ENCODE peak calls at places on chromosomes 7 and 10, in eight cellular contexts. B is A549, N is HepG2, Q is endothelial cell of umbilical vein, S is GM12878, A is H1, L is K562, W is HCT116. H is an unnamed sample.

GRCh38 chr10:118342638-118343020 is 505 bp upstream of the FAM204A start:
- DNase-seq in N (peak), Q (no peak), L (peak), S (no peak), W (no peak), A (no peak), B (no peak), H (peak)

GRCh38 chr10:77969029-77969635 is 42.6 kb upstream of the DLG5 start:
- DNase-seq in Q (no peak), A (no peak), S (no peak), W (no peak), N (no peak), B (no peak), L (peak), H (no peak)

GRCh38 chr10:74432841-74433594 is 282.0 kb downstream of the ADK start:
- DNase-seq in A (no peak), N (no peak), W (no peak), B (no peak), S (no peak), Q (no peak), L (peak), H (no peak)

GRCh38 chr7:141071855-141072547 is 1.9 kb upstream of the TMEM178B start:
- DNase-seq in L (no peak), B (peak), A (no peak), W (no peak), N (no peak), S (no peak), Q (no peak), H (no peak)

GRCh38 chr10:521261-521660 is 168.2 kb downstream of the DIP2C start:
- DNase-seq in A (no peak), L (no peak), Q (no peak), N (no peak), S (no peak), B (no peak), W (no peak), H (no peak)

GRCh38 chr7:86747698-86748097 is 104.0 kb downstream of the GRM3 start:
- DNase-seq in S (no peak), B (no peak), W (no peak), A (no peak), Q (no peak), L (no peak), N (no peak), H (no peak)

GRCh38 chr10:128070161-128070560 is 56.1 kb downstream of the MKI67 start:
- DNase-seq in Q (no peak), W (no peak), L (no peak), N (no peak), A (no peak), S (no peak), B (no peak), H (no peak)

GRCh38 chr10:86363184-86363832 is 3.3 kb downstream of the GRID1 start:
- DNase-seq in W (no peak), A (no peak), B (peak), Q (no peak), L (peak), N (no peak), S (no peak), H (no peak)

GRCh38 chr10:92239185-92239599 is 51.7 kb downstream of the CPEB3 start:
- DNase-seq in S (no peak), Q (no peak), W (no peak), N (no peak), B (no peak), L (no peak), A (no peak), H (no peak)

GRCh38 chr10:80274396-80275134 is 14.9 kb downstream of the MAT1A start:
- DNase-seq in B (no peak), Q (no peak), S (no peak), L (peak), N (no peak), A (no peak), W (no peak), H (no peak)

GRCh38 chr10:121886997-121887622 is 40.7 kb downstream of the ATE1 start:
- DNase-seq in Q (peak), A (peak), S (no peak), L (peak), W (peak), N (peak), B (peak), H (peak)

GRCh38 chr10:71279590-71280170 is 39.4 kb upstream of the SLC29A3 start:
- DNase-seq in L (no peak), W (no peak), S (no peak), Q (no peak), B (no peak), N (no peak), A (no peak), H (no peak)

GRCh38 chr7:13794581-13794980 is 194.9 kb downstream of the ETV1 start:
- DNase-seq in L (no peak), Q (no peak), A (no peak), N (no peak), B (no peak), S (no peak), W (no peak), H (no peak)

GRCh38 chr10:11535376-11535959 is 76.0 kb downstream of the USP6NL start:
- DNase-seq in W (no peak), N (no peak), S (no peak), A (no peak), B (no peak), L (no peak), Q (no peak), H (peak)

GRCh38 chr7:44218418-44219201 is 17.8 kb downstream of the YKT6 start:
- DNase-seq in W (no peak), B (no peak), A (peak), N (peak), S (no peak), Q (no peak), L (peak), H (no peak)

GRCh38 chr7:47757946-47758371 is 176.0 kb upstream of the TNS3 start:
- DNase-seq in S (no peak), W (no peak), Q (no peak), A (no peak), L (no peak), B (no peak), N (no peak), H (no peak)

GRCh38 chr10:46527241-46527811 is 29.1 kb downstream of the GPRIN2 start:
- DNase-seq in S (no peak), N (no peak), Q (no peak), A (no peak), B (no peak), L (no peak), W (no peak), H (no peak)

GRCh38 chr10:58746470-58747185 is 234.0 kb downstream of the BICC1 start:
- DNase-seq in L (no peak), Q (no peak), S (no peak), N (no peak), A (no peak), W (no peak), B (no peak), H (no peak)

GRCh38 chr7:96899108-96899507 is 106.2 kb upstream of the DLX6 start:
- DNase-seq in L (no peak), N (no peak), Q (no peak), W (no peak), A (no peak), B (no peak), S (no peak), H (no peak)

GRCh38 chr7:27164381-27165088 is 802 bp downstream of the HOXA9 start:
- DNase-seq in S (no peak), N (no peak), Q (no peak), A (no peak), L (no peak), B (no peak), W (no peak), H (no peak)

GRCh38 chr10:7372504-7372903 is 38.3 kb downstream of the SFMBT2 start:
- DNase-seq in A (no peak), W (no peak), Q (no peak), N (no peak), B (no peak), L (no peak), S (no peak), H (no peak)

GRCh38 chr10:99711129-99711719 is 20.7 kb downstream of the COX15 start:
- DNase-seq in B (peak), Q (peak), W (peak), L (peak), N (peak), S (peak), A (no peak), H (peak)

GRCh38 chr10:46096426-46096825 is 50.4 kb upstream of the MSMB start:
- DNase-seq in N (peak), L (no peak), Q (no peak), B (no peak), W (no peak), A (no peak), S (no peak), H (no peak)

GRCh38 chr10:116880716-116881440 is 31.6 kb downstream of the ENO4 start:
- DNase-seq in N (no peak), L (no peak), B (no peak), S (no peak), A (no peak), Q (no peak), W (no peak), H (no peak)

GRCh38 chr10:24209946-24210491 is 1.1 kb downstream of the KIAA1217 start:
- DNase-seq in B (peak), Q (peak), W (no peak), S (peak), L (no peak), N (peak), A (no peak), H (peak)

GRCh38 chr7:118572604-118573003 is 348.1 kb downstream of the ANKRD7 start:
- DNase-seq in B (no peak), L (no peak), Q (no peak), W (no peak), A (no peak), S (no peak), N (no peak), H (no peak)

GRCh38 chr10:80497187-80498038 is 40.3 kb upstream of the SH2D4B start:
- DNase-seq in L (peak), N (no peak), S (no peak), Q (peak), A (no peak), W (no peak), B (no peak), H (peak)

GRCh38 chr7:92641921-92642511 is 51.8 kb upstream of the FAM133B start:
- DNase-seq in W (no peak), N (no peak), S (no peak), Q (peak), A (no peak), L (no peak), B (no peak), H (peak)

GRCh38 chr7:129925416-129926002 is 27.3 kb downstream of the UBE2H start:
- DNase-seq in W (no peak), B (no peak), A (no peak), L (no peak), Q (no peak), N (no peak), S (no peak), H (no peak)

GRCh38 chr7:85185355-85186082 is 1.3 kb downstream of the SEMA3D start:
- DNase-seq in S (no peak), B (peak), L (no peak), W (no peak), A (no peak), N (no peak), Q (peak), H (no peak)

GRCh38 chr10:17171131-17171530 is 30.3 kb downstream of the TRDMT1 start:
- DNase-seq in L (peak), A (no peak), S (no peak), B (no peak), Q (no peak), W (no peak), N (no peak), H (no peak)

GRCh38 chr10:109911903-109912302 is 11.4 kb downstream of the XPNPEP1 start:
- DNase-seq in Q (no peak), B (no peak), L (no peak), W (no peak), A (no peak), S (no peak), N (no peak), H (no peak)

GRCh38 chr10:109915566-109915965 is 7.7 kb downstream of the XPNPEP1 start:
- DNase-seq in S (no peak), N (no peak), Q (no peak), L (no peak), W (no peak), A (no peak), B (no peak), H (no peak)

GRCh38 chr10:109912335-109913282 is 10.7 kb downstream of the XPNPEP1 start:
- DNase-seq in N (no peak), L (no peak), A (no peak), B (no peak), W (no peak), Q (no peak), S (peak), H (no peak)

GRCh38 chr10:109913351-109913902 is 9.9 kb downstream of the XPNPEP1 start:
- DNase-seq in Q (no peak), A (no peak), W (no peak), B (no peak), S (no peak), N (no peak), L (no peak), H (no peak)

GRCh38 chr10:109914966-109915365 is 8.3 kb downstream of the XPNPEP1 start:
- DNase-seq in S (peak), B (peak), W (peak), Q (peak), N (peak), L (no peak), A (no peak), H (peak)
- TF ChIP-seq MAX in S (no peak), B (no peak), W (peak), Q (no peak), N (no peak), L (no peak), A (no peak), H (peak)

GRCh38 chr7:28174901-28175661 is 5.5 kb downstream of the JAZF1 start:
- DNase-seq in A (no peak), L (no peak), S (no peak), Q (no peak), B (no peak), N (no peak), W (no peak), H (no peak)
- TF ChIP-seq POLR2A in A (no peak), L (no peak), S (no peak), Q (no peak), B (no peak), N (no peak), W (no peak), H (no peak)

DNA sequence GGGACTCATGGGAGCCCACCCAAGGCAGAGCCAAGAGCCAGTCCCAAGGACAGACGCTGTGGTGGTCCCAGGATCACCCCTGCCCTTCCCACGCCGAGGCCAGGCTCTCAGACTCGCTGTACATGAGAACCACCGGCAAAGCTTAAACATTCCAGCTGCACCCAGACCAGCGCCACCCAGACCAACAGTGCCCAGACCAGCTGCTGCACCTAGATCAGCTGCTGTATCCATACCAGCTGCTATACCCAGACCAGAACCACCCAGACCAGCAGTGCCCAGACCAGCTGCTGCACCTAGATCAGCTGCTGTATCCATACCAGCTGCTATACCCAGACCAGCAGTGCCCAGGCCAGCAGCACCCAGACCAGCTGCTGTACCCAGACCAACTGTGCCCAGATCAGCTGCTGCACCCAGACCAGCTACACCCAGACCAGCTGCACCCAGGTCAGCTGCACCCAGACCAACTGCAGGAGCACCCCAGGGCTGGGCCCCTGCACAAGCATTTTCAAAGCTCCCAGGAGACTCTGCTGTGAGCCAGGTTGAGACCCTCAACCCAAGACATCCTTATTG is 47.9 kb upstream of the CNPY1 start:
- DNase-seq in Q (no peak), W (no peak), N (no peak), A (no peak), S (no peak), L (no peak), B (no peak), H (no peak)
- TF ChIP-seq MAX in Q (no peak), W (no peak), N (no peak), A (no peak), S (no peak), L (no peak), B (no peak), H (no peak)

GRCh38 chr7:105012503-105013282 is 1.3 kb upstream of the KMT2E start:
- DNase-seq in L (peak), S (peak), A (peak), B (peak), Q (peak), W (peak), N (peak), H (peak)

GRCh38 chr7:105014725-105015630 is 973 bp downstream of the KMT2E start:
- DNase-seq in W (no peak), Q (peak), A (no peak), S (no peak), L (peak), B (peak), N (peak), H (peak)

GRCh38 chr7:105011771-105012502 is 2.1 kb upstream of the KMT2E start:
- DNase-seq in W (no peak), N (no peak), B (no peak), Q (no peak), L (no peak), A (no peak), S (no peak), H (peak)

GRCh38 chr7:105013818-105014724 is at the start of gene KMT2E:
- DNase-seq in L (peak), N (peak), A (peak), B (peak), W (peak), S (peak), Q (peak), H (peak)

DNA sequence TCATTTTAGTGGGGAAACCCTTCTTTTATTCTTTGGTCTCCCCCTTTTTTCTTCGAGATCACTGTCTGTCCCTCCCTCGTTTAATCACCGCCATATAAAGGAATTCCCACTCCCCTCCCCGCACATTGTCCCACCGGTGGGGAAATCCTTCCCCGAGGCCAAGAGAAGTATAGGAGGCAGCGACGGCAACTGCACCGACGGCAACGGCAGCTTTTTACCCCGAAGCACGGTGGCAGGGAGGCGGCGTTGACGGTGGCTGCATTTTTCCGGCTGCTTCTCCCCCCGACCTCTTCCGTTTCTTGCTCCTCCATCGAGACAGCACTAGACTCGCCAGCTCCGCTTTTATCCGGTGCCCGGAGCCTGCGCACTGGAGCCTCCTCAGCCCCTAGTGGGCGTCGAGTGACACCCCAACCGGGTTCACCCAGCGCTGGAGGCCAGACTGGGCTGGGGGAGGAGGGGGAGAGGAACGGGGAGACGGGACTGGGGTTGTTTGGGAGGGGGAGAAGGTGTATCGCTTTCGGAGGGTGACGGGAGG is 655 bp upstream of the KMT2E start:
- DNase-seq in N (peak), S (peak), A (peak), B (peak), Q (peak), L (peak), W (peak), H (peak)
- TF ChIP-seq POLR2A in N (peak), S (peak), A (peak), B (peak), Q (peak), L (peak), W (peak), H (peak)

H was measured in NB4.